ENCODE peak calls at places on chromosomes 5 and 9, in ten cellular contexts. X is IMR-90, J is heart right ventricle, C is tibial artery, A is cardiac fibroblast, I is vagina, R is ovary, O is GM06990, N is A549, P is AG09309. Y is an unnamed sample.

GRCh38 chr5:178994580-178995340 is at the start of gene GRM6:
- DNase-seq in X (no peak), J (no peak), C (no peak), A (no peak), I (no peak), R (no peak), O (no peak), N (no peak), P (no peak), Y (no peak)

GRCh38 chr5:141681695-141682641 is at the start of gene ARAP3:
- DNase-seq in X (peak; percentile 89), J (peak; percentile 88), C (peak; percentile 93), A (peak; percentile 93), I (no peak), R (peak; percentile 81), O (no peak), N (peak; percentile 75), P (no peak), Y (peak; percentile 83)

GRCh38 chr5:91049800-91050199 is 333.3 kb downstream of the ARRDC3 start:
- DNase-seq in X (peak; percentile 34), J (no peak), C (no peak), A (peak; percentile 28), I (no peak), R (no peak), O (no peak), N (peak; percentile 54), P (no peak), Y (peak; percentile 5)

GRCh38 chr9:88978034-88978433 is 13.2 kb upstream of the S1PR3 start:
- DNase-seq in X (no peak), J (no peak), C (no peak), A (no peak), I (no peak), R (no peak), O (no peak), N (no peak), P (no peak), Y (no peak)

GRCh38 chr9:135530146-135530545 is 8.9 kb downstream of the LCN1 start:
- DNase-seq in X (no peak), J (no peak), C (peak; percentile 55), A (no peak), I (no peak), R (no peak), O (no peak), N (no peak), P (no peak), Y (no peak)

GRCh38 chr5:134519989-134520388 is 5.5 kb upstream of the JADE2 start:
- DNase-seq in X (no peak), J (no peak), C (no peak), A (no peak), I (no peak), R (no peak), O (no peak), N (no peak), P (no peak), Y (no peak)

GRCh38 chr5:177494356-177495195 is 2.8 kb downstream of the PDLIM7 start:
- DNase-seq in X (peak; percentile 92), J (peak; percentile 66), C (peak; percentile 93), A (peak; percentile 91), I (no peak), R (peak; percentile 65), O (no peak), N (peak; percentile 82), P (no peak), Y (peak; percentile 96)

GRCh38 chr5:81749562-81750307 is 1.2 kb downstream of the SSBP2 start:
- DNase-seq in X (peak; percentile 17), J (peak; percentile 22), C (peak; percentile 70), A (no peak), I (no peak), R (peak; percentile 41), O (peak; percentile 89), N (no peak), P (no peak), Y (no peak)

GRCh38 chr5:154189819-154190651 is 498 bp upstream of the GALNT10 start:
- DNase-seq in X (peak; percentile 66), J (peak; percentile 88), C (peak; percentile 92), A (peak; percentile 88), I (no peak), R (peak; percentile 74), O (peak; percentile 88), N (peak; percentile 83), P (no peak), Y (peak; percentile 75)

GRCh38 chr5:23318960-23319359 is 188.4 kb upstream of the PRDM9 start:
- DNase-seq in X (no peak), J (no peak), C (no peak), A (no peak), I (no peak), R (no peak), O (no peak), N (no peak), P (no peak), Y (no peak)

GRCh38 chr5:62011072-62011664 is 294.8 kb upstream of the KIF2A start:
- DNase-seq in X (no peak), J (no peak), C (no peak), A (no peak), I (no peak), R (no peak), O (no peak), N (no peak), P (no peak), Y (no peak)

GRCh38 chr9:126494264-126494663 is 119.5 kb upstream of the LMX1B start:
- DNase-seq in X (no peak), J (no peak), C (no peak), A (no peak), I (no peak), R (no peak), O (no peak), N (no peak), P (no peak), Y (no peak)

GRCh38 chr5:39284552-39284951 is 65.2 kb upstream of the FYB1 start:
- DNase-seq in X (no peak), J (no peak), C (no peak), A (no peak), I (no peak), R (no peak), O (no peak), N (no peak), P (no peak), Y (no peak)

GRCh38 chr5:150931368-150931965 is 26.7 kb upstream of the ZNF300 start:
- DNase-seq in X (no peak), J (no peak), C (no peak), A (no peak), I (no peak), R (no peak), O (no peak), N (no peak), P (no peak), Y (no peak)

GRCh38 chr5:125408582-125409069 is 662.2 kb upstream of the ZNF608 start:
- DNase-seq in X (peak; percentile 88), J (no peak), C (no peak), A (peak; percentile 69), I (no peak), R (no peak), O (peak; percentile 28), N (peak; percentile 50), P (peak; percentile 79), Y (peak; percentile 91)

GRCh38 chr5:128491291-128491690 is 46.8 kb downstream of the FBN2 start:
- DNase-seq in X (peak; percentile 23), J (no peak), C (no peak), A (peak; percentile 33), I (no peak), R (no peak), O (no peak), N (no peak), P (no peak), Y (no peak)

GRCh38 chr5:128493657-128494329 is 44.3 kb downstream of the FBN2 start:
- DNase-seq in X (peak; percentile 8), J (no peak), C (no peak), A (no peak), I (no peak), R (no peak), O (no peak), N (no peak), P (no peak), Y (no peak)

GRCh38 chr5:128498844-128499455 is 39.1 kb downstream of the FBN2 start:
- DNase-seq in X (peak; percentile 79), J (peak; percentile 17), C (no peak), A (peak; percentile 88), I (no peak), R (no peak), O (no peak), N (peak; percentile 61), P (peak; percentile 41), Y (peak; percentile 84)

GRCh38 chr5:128494516-128494915 is 43.5 kb downstream of the FBN2 start:
- DNase-seq in X (no peak), J (no peak), C (no peak), A (no peak), I (no peak), R (no peak), O (no peak), N (peak; percentile 12), P (no peak), Y (no peak)
- TF ChIP-seq CTCF in X (no peak), J (no peak), C (no peak), A (peak; percentile 12), I (no peak), R (no peak), O (peak; percentile 48), N (no peak), P (peak; percentile 13), Y (peak; percentile 39)

GRCh38 chr5:96871022-96871388 is 5.3 kb upstream of the ERAP2 start:
- DNase-seq in X (no peak), J (no peak), C (no peak), A (no peak), I (no peak), R (no peak), O (no peak), N (no peak), P (no peak), Y (no peak)
- H3K4me3 ChIP-seq in X (no peak overlapping the region), J (no peak overlapping the region), C (no peak overlapping the region), A (no peak overlapping the region), I (no peak overlapping the region), R (no peak overlapping the region), O (peak overlapping the region; percentile 18), N (no peak overlapping the region), P (no peak overlapping the region), Y (no peak overlapping the region)

GRCh38 chr9:129038109-129038852 is 1.9 kb downstream of the MIGA2 start:
- DNase-seq in X (no peak), J (peak; percentile 65), C (no peak), A (peak; percentile 26), I (no peak), R (no peak), O (no peak), N (no peak), P (no peak), Y (no peak)
- TF ChIP-seq CTCF in X (no peak), J (no peak), C (no peak), A (no peak), I (no peak), R (no peak), O (no peak), N (no peak), P (no peak), Y (no peak)

DNA sequence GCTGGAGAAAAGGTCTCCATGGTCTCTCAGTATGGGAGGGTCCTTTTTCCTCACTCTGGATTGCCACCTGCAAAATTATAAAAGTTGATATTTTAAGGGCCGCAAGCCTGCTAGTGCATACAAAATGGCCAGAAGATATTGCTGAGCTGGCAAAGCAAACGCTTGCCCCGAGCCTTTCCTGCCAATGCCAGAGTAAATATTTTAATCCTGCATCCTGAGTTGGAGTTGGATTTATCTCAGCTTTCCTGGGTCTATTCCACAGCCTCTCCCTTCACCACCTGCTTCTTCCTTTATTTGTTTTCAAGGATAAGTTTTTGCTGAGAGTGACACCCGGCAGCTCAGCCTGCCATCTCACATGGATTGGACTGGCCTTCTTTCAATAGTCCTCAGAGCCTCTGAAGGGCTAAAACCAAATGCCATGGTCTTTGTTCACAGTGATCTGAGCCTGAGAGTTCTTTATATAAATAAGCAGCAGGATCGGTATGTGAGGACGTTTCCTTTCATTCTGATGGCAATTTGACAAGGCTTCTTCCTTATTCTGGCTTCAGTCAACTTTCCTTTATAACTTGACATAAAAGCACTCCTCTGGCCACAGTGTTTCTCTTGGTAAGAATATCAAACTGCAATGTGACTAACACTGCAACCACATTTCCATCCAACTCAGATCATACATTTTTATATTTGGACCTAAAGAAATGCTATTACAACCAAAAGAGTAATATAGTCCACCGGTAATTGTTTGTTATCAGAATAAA is 170.1 kb downstream of the ADAMTS12 start:
- DNase-seq in X (peak; percentile 81), J (no peak), C (no peak), A (no peak), I (no peak), R (no peak), O (no peak), N (no peak), P (no peak), Y (peak; percentile 77)
- H3K4me3 ChIP-seq in X (no peak overlapping the region), J (no peak overlapping the region), C (no peak overlapping the region), A (no peak overlapping the region), I (no peak overlapping the region), R (no peak overlapping the region), O (no peak overlapping the region), N (no peak overlapping the region), P (no peak overlapping the region), Y (no peak overlapping the region)